ENCODE peak calls at places on chromosomes 2 and 18, in ten cellular contexts. G, F, P, K, X, A, M, W, Q and L are unnamed samples.

GRCh38 chr2:8462280-8462679 is 219.6 kb upstream of the ID2 start:
- DNase-seq in G (no peak), F (no peak), P (no peak), K (no peak), X (no peak), A (no peak), M (no peak), W (no peak), Q (no peak), L (no peak)

GRCh38 chr2:101041413-101041812 is 39.3 kb downstream of the RPL31 start:
- DNase-seq in G (no peak), F (peak; percentile 41), P (no peak), K (no peak), X (no peak), A (no peak), M (no peak), W (no peak), Q (no peak), L (no peak)

GRCh38 chr2:102050854-102051391 is 59.2 kb downstream of the IL1R2 start:
- DNase-seq in G (no peak), F (peak; percentile 99), P (peak; percentile 83), K (no peak), X (no peak), A (peak; percentile 58), M (no peak), W (peak; percentile 57), Q (no peak), L (no peak)

GRCh38 chr2:20664071-20664390 is 2.9 kb upstream of the GDF7 start:
- DNase-seq in G (no peak), F (no peak), P (no peak), K (no peak), X (no peak), A (no peak), M (no peak), W (no peak), Q (no peak), L (no peak)

GRCh38 chr2:38245114-38245641 is 131.9 kb downstream of the ATL2 start:
- DNase-seq in G (peak; percentile 41), F (no peak), P (no peak), K (no peak), X (no peak), A (no peak), M (no peak), W (peak; percentile 6), Q (no peak), L (no peak)

GRCh38 chr18:75247601-75248421 is 37.2 kb downstream of the TSHZ1 start:
- DNase-seq in G (peak; percentile 27), F (peak; percentile 72), P (no peak), K (no peak), X (peak; percentile 20), A (peak; percentile 57), M (no peak), W (peak; percentile 34), Q (peak; percentile 25), L (peak; percentile 70)

GRCh38 chr2:227097495-227098161 is 66.4 kb downstream of the COL4A4 start:
- DNase-seq in G (no peak), F (no peak), P (no peak), K (no peak), X (no peak), A (no peak), M (no peak), W (no peak), Q (no peak), L (no peak)

GRCh38 chr2:61967262-61967661 is 61.8 kb downstream of the COMMD1 start:
- DNase-seq in G (no peak), F (peak; percentile 22), P (no peak), K (no peak), X (no peak), A (peak; percentile 17), M (no peak), W (peak; percentile 15), Q (no peak), L (no peak)

GRCh38 chr18:32337821-32338220 is 132.9 kb downstream of the GAREM1 start:
- DNase-seq in G (no peak), F (no peak), P (no peak), K (no peak), X (no peak), A (no peak), M (no peak), W (no peak), Q (no peak), L (no peak)

GRCh38 chr2:19819097-19820065 is 82.4 kb downstream of the TTC32 start:
- DNase-seq in G (peak; percentile 88), F (peak; percentile 54), P (no peak), K (no peak), X (no peak), A (peak; percentile 73), M (no peak), W (peak; percentile 68), Q (peak; percentile 38), L (no peak)

GRCh38 chr2:72893594-72894319 is 6.5 kb downstream of the SPR start:
- DNase-seq in G (peak; percentile 44), F (peak; percentile 78), P (peak; percentile 66), K (no peak), X (peak; percentile 33), A (peak; percentile 79), M (peak; percentile 75), W (peak; percentile 48), Q (no peak), L (peak; percentile 21)

GRCh38 chr2:3598197-3598910 is 3.4 kb downstream of the COLEC11 start:
- DNase-seq in G (no peak), F (no peak), P (no peak), K (no peak), X (no peak), A (no peak), M (no peak), W (no peak), Q (no peak), L (no peak)

GRCh38 chr2:218046234-218046633 is 22.8 kb upstream of the RUFY4 start:
- DNase-seq in G (no peak), F (no peak), P (no peak), K (no peak), X (no peak), A (no peak), M (no peak), W (no peak), Q (no peak), L (no peak)

GRCh38 chr2:111173338-111173737 is 52.6 kb downstream of the BCL2L11 start:
- DNase-seq in G (no peak), F (no peak), P (no peak), K (no peak), X (no peak), A (no peak), M (no peak), W (no peak), Q (no peak), L (no peak)

GRCh38 chr2:21268197-21268870 is 144.6 kb downstream of the TDRD15 start:
- DNase-seq in G (no peak), F (no peak), P (peak; percentile 49), K (no peak), X (no peak), A (no peak), M (no peak), W (no peak), Q (no peak), L (no peak)

GRCh38 chr2:226712941-226713340 is 86.7 kb downstream of the IRS1 start:
- DNase-seq in G (no peak), F (peak; percentile 59), P (no peak), K (no peak), X (no peak), A (no peak), M (no peak), W (no peak), Q (no peak), L (no peak)

GRCh38 chr2:231547315-231548110 is 17.3 kb upstream of the NMUR1 start:
- DNase-seq in G (no peak), F (no peak), P (no peak), K (no peak), X (no peak), A (no peak), M (no peak), W (no peak), Q (no peak), L (no peak)